ENCODE peak calls at places on chromosomes 6 and 20, in ten cellular contexts. W, Q, A, N, F, Z, S, M, L and X are unnamed samples.

GRCh38 chr6:148868314-148868713 is 121.5 kb downstream of the UST start:
- DNase-seq in W (no peak), L (no peak), F (no peak), N (no peak), Q (no peak), Z (no peak), S (no peak), A (no peak), M (no peak), X (no peak)

GRCh38 chr6:17101422-17102257 is at the start of gene STMND1:
- DNase-seq in W (no peak), L (no peak), A (peak; percentile 67), Q (no peak), S (no peak), N (no peak), Z (no peak), F (no peak), M (peak; percentile 55), X (peak; percentile 73)

GRCh38 chr6:51473996-51474975 is 613.1 kb downstream of the PKHD1 start:
- DNase-seq in Q (no peak), Z (no peak), M (no peak), A (peak; percentile 79), S (no peak), L (no peak), N (no peak), W (no peak), F (no peak), X (no peak)

GRCh38 chr6:152750694-152751093 is at the start of gene VIP:
- DNase-seq in W (no peak), N (no peak), Z (no peak), Q (no peak), S (no peak), F (no peak), A (peak; percentile 37), M (no peak), L (no peak), X (no peak)

GRCh38 chr20:48342822-48343513 is 484.8 kb downstream of the PREX1 start:
- DNase-seq in Z (no peak), L (no peak), N (no peak), W (no peak), M (no peak), S (no peak), A (no peak), Q (no peak), F (no peak), X (no peak)

GRCh38 chr6:68122032-68122431 is 513.0 kb upstream of the ADGRB3 start:
- DNase-seq in S (no peak), N (no peak), F (no peak), M (no peak), L (no peak), Z (no peak), A (no peak), Q (no peak), W (no peak), X (no peak)

GRCh38 chr20:7950387-7950786 is 10.1 kb upstream of the HAO1 start:
- DNase-seq in M (no peak), S (no peak), W (no peak), L (no peak), N (no peak), Z (no peak), Q (no peak), A (no peak), F (no peak), X (no peak)

GRCh38 chr6:137728386-137729349 is 138.4 kb upstream of the TNFAIP3 start:
- DNase-seq in F (no peak), S (no peak), W (no peak), Q (no peak), Z (peak; percentile 74), M (no peak), A (peak; percentile 97), L (no peak), N (no peak), X (no peak)

GRCh38 chr20:62740286-62741141 is 31.9 kb downstream of the NTSR1 start:
- DNase-seq in W (no peak), Z (peak; percentile 28), M (peak; percentile 88), L (peak; percentile 71), Q (peak; percentile 79), F (peak; percentile 71), S (no peak), N (peak; percentile 54), A (peak; percentile 90), X (no peak)

GRCh38 chr20:62651285-62652021 is 9.2 kb downstream of the SLCO4A1 start:
- DNase-seq in N (peak; percentile 72), A (no peak), S (no peak), L (peak; percentile 87), Q (peak; percentile 64), M (peak; percentile 93), Z (no peak), F (peak; percentile 78), W (no peak), X (no peak)

GRCh38 chr6:37688088-37688850 is 9.4 kb downstream of the MDGA1 start:
- DNase-seq in A (no peak), Q (no peak), Z (no peak), L (no peak), M (no peak), N (no peak), W (no peak), F (no peak), S (no peak), X (peak; percentile 86)

GRCh38 chr6:15395087-15395486 is 149.2 kb downstream of the JARID2 start:
- DNase-seq in M (no peak), L (no peak), Z (no peak), N (no peak), A (no peak), S (no peak), W (no peak), Q (no peak), F (no peak), X (no peak)

GRCh38 chr20:25173886-25174308 is 21.6 kb upstream of the ENTPD6 start:
- DNase-seq in F (no peak), S (no peak), Z (no peak), M (no peak), L (no peak), Q (no peak), W (no peak), A (no peak), N (no peak), X (no peak)

GRCh38 chr6:11532097-11532496 is 5.5 kb upstream of the TMEM170B start:
- DNase-seq in S (no peak), N (no peak), F (no peak), W (no peak), L (no peak), M (no peak), A (no peak), Q (no peak), Z (no peak), X (no peak)

GRCh38 chr6:112237644-112238043 is 16.7 kb downstream of the LAMA4 start:
- DNase-seq in M (no peak), Q (no peak), L (no peak), A (peak; percentile 47), Z (peak; percentile 95), W (no peak), N (no peak), F (no peak), S (no peak), X (no peak)

GRCh38 chr20:19071902-19072498 is 140.4 kb upstream of the SLC24A3 start:
- DNase-seq in A (no peak), M (no peak), L (no peak), S (no peak), Q (no peak), Z (no peak), F (no peak), W (no peak), N (no peak), X (no peak)

GRCh38 chr6:46584586-46584985 is 68.0 kb downstream of the CYP39A1 start:
- DNase-seq in F (no peak), A (peak; percentile 11), Q (no peak), N (no peak), W (no peak), L (no peak), S (no peak), Z (no peak), M (no peak), X (no peak)

GRCh38 chr20:58984691-58985090 is 3.6 kb downstream of the NELFCD start:
- DNase-seq in A (no peak), M (no peak), S (no peak), F (no peak), Z (no peak), L (no peak), Q (no peak), N (no peak), W (no peak), X (no peak)

GRCh38 chr20:35954907-35955251 is 577 bp upstream of the SCAND1 start:
- DNase-seq in W (no peak), Q (no peak), S (no peak), N (no peak), L (peak; percentile 25), M (no peak), F (no peak), A (peak; percentile 44), Z (no peak), X (no peak)

GRCh38 chr6:109397020-109397419 is 14.8 kb upstream of the CD164 start:
- DNase-seq in S (no peak), Z (no peak), F (no peak), M (no peak), W (no peak), Q (no peak), A (no peak), L (no peak), N (no peak), X (no peak)

GRCh38 chr6:126546771-126547170 is 206.9 kb downstream of the CENPW start:
- DNase-seq in L (no peak), Q (no peak), F (no peak), A (peak; percentile 25), M (no peak), S (no peak), Z (no peak), N (no peak), W (no peak), X (no peak)

GRCh38 chr20:42125426-42125825 is 507.2 kb upstream of the CHD6 start:
- DNase-seq in L (no peak), A (no peak), M (no peak), Q (no peak), F (no peak), Z (no peak), W (no peak), S (no peak), N (no peak), X (no peak)

GRCh38 chr6:75296811-75297779 is 12.5 kb upstream of the TMEM30A start:
- DNase-seq in W (no peak), N (peak; percentile 41), M (peak; percentile 20), F (no peak), Z (no peak), S (no peak), Q (no peak), L (no peak), A (peak; percentile 73), X (peak; percentile 29)

GRCh38 chr6:138339024-138339423 is 38.7 kb upstream of the SMIM28 start:
- DNase-seq in N (no peak), F (no peak), M (no peak), L (no peak), A (peak; percentile 3), W (no peak), Q (no peak), S (no peak), Z (no peak), X (no peak)

GRCh38 chr6:81937296-81937937 is 184.9 kb upstream of the TENT5A start:
- DNase-seq in F (no peak), Z (no peak), Q (no peak), A (peak; percentile 80), L (no peak), N (no peak), M (no peak), W (no peak), S (no peak), X (no peak)

GRCh38 chr6:29769336-29769735 is 46.1 kb downstream of the HLA-F start:
- DNase-seq in L (no peak), M (no peak), Q (no peak), W (no peak), A (no peak), N (no peak), F (no peak), Z (no peak), S (no peak), X (no peak)

GRCh38 chr6:53161481-53162009 is 12.9 kb upstream of the GCM1 start:
- DNase-seq in Q (no peak), Z (no peak), S (no peak), A (no peak), N (no peak), W (no peak), L (no peak), F (no peak), M (no peak), X (no peak)

GRCh38 chr6:6950373-6951145 is 157.2 kb upstream of the RREB1 start:
- DNase-seq in L (no peak), F (no peak), N (no peak), A (no peak), Z (no peak), M (no peak), W (no peak), Q (no peak), S (no peak), X (no peak)